ENCODE peak calls at places on chromosomes 13 and 19, in nine cellular contexts. H is GM13977, L is astrocyte of the spinal cord, M is tibial artery, Q is progenitor cell of endocrine pancreas, R is cardiac muscle cell, W is stomach, V is nephron progenitor cell, E is uterus. S is an unnamed sample.

GRCh38 chr13:99666146-99666805 is 165.0 kb downstream of the TM9SF2 start:
- DNase-seq in W (no peak), L (no peak), E (no peak), H (no peak), Q (no peak), V (no peak), R (no peak), M (no peak), S (no peak)

GRCh38 chr19:17197666-17198065 is 17.5 kb upstream of the USE1 start:
- DNase-seq in H (no peak), L (no peak), R (no peak), W (no peak), M (no peak), E (no peak), V (no peak), Q (no peak), S (no peak)

GRCh38 chr19:38071647-38072046 is 152.4 kb downstream of the DPF1 start:
- DNase-seq in R (no peak), Q (no peak), L (no peak), H (no peak), E (no peak), M (no peak), V (no peak), W (no peak), S (no peak)

GRCh38 chr19:8393871-8394250 is 3.7 kb downstream of the RAB11B start:
- DNase-seq in W (no peak), E (no peak), Q (no peak), M (no peak), L (no peak), R (no peak), V (no peak), H (no peak), S (no peak)

GRCh38 chr13:78238911-78239310 is 320.3 kb upstream of the EDNRB start:
- DNase-seq in E (no peak), H (no peak), M (no peak), L (no peak), W (no peak), R (no peak), V (no peak), Q (no peak), S (no peak)

GRCh38 chr13:46603165-46603603 is 50.2 kb downstream of the LRCH1 start:
- DNase-seq in M (no peak), R (peak), Q (no peak), E (no peak), W (no peak), L (no peak), V (no peak), H (no peak), S (no peak)

GRCh38 chr19:13398780-13399726 is 107.2 kb downstream of the CACNA1A start:
- DNase-seq in V (no peak), W (no peak), H (no peak), L (peak), M (no peak), E (no peak), Q (no peak), R (peak), S (peak)

GRCh38 chr13:28755546-28755870 is 36.7 kb upstream of the SLC46A3 start:
- DNase-seq in Q (no peak), L (no peak), E (no peak), M (no peak), H (no peak), R (no peak), W (no peak), V (no peak), S (no peak)

GRCh38 chr13:26459276-26460131 is 98.0 kb upstream of the WASF3 start:
- DNase-seq in H (no peak), M (no peak), Q (no peak), E (no peak), W (no peak), V (no peak), R (no peak), L (no peak), S (no peak)

GRCh38 chr19:50224986-50225747 is 21.7 kb downstream of the MYH14 start:
- DNase-seq in L (no peak), W (no peak), H (no peak), Q (no peak), E (no peak), V (no peak), R (no peak), M (no peak), S (no peak)

GRCh38 chr13:27194209-27194608 is 22.6 kb upstream of the USP12 start:
- DNase-seq in Q (no peak), V (no peak), W (no peak), L (no peak), M (no peak), R (peak), E (no peak), H (no peak), S (no peak)

GRCh38 chr19:56270676-56271075 is 1.9 kb upstream of the EDDM13 start:
- DNase-seq in R (no peak), M (no peak), H (no peak), E (no peak), V (no peak), L (no peak), W (no peak), Q (no peak), S (no peak)

GRCh38 chr13:27308941-27309340 is 38.3 kb downstream of the RASL11A start:
- DNase-seq in M (no peak), Q (no peak), R (no peak), L (no peak), V (no peak), H (no peak), E (no peak), W (no peak), S (no peak)

GRCh38 chr19:52535831-52536800 is 8.6 kb downstream of the ZNF808 start:
- DNase-seq in M (peak), H (peak), Q (peak), R (peak), W (peak), E (peak), L (peak), V (peak), S (peak)

GRCh38 chr13:73602295-73602694 is 531.9 kb downstream of the KLF12 start:
- DNase-seq in E (no peak), M (no peak), V (no peak), H (no peak), L (peak), Q (no peak), W (no peak), R (peak), S (no peak)

GRCh38 chr19:46147791-46148288 is at the start of gene IGFL2:
- DNase-seq in E (no peak), Q (no peak), L (peak), V (no peak), M (no peak), W (no peak), R (peak), H (no peak), S (no peak)

GRCh38 chr19:40502081-40502480 is 35.3 kb downstream of the SPTBN4 start:
- DNase-seq in H (no peak), W (no peak), V (no peak), R (no peak), E (no peak), M (no peak), L (no peak), Q (no peak), S (no peak)

GRCh38 chr19:13681509-13681908 is 82.8 kb upstream of the MRI1 start:
- DNase-seq in V (no peak), H (no peak), M (no peak), R (peak), E (no peak), L (no peak), Q (no peak), W (no peak), S (peak)

GRCh38 chr19:2089001-2089711 is 7.0 kb downstream of the MOB3A start:
- DNase-seq in H (no peak), V (no peak), W (no peak), Q (no peak), L (peak), R (no peak), M (no peak), E (no peak), S (no peak)

GRCh38 chr13:102869948-102870676 is 24.3 kb downstream of the ERCC5 start:
- DNase-seq in E (no peak), H (no peak), W (no peak), V (no peak), L (peak), R (no peak), M (no peak), Q (no peak), S (no peak)

GRCh38 chr19:53621885-53622710 is 9.7 kb upstream of the DPRX start:
- DNase-seq in W (no peak), R (peak), M (no peak), L (no peak), H (no peak), Q (no peak), E (no peak), V (no peak), S (no peak)

DNA sequence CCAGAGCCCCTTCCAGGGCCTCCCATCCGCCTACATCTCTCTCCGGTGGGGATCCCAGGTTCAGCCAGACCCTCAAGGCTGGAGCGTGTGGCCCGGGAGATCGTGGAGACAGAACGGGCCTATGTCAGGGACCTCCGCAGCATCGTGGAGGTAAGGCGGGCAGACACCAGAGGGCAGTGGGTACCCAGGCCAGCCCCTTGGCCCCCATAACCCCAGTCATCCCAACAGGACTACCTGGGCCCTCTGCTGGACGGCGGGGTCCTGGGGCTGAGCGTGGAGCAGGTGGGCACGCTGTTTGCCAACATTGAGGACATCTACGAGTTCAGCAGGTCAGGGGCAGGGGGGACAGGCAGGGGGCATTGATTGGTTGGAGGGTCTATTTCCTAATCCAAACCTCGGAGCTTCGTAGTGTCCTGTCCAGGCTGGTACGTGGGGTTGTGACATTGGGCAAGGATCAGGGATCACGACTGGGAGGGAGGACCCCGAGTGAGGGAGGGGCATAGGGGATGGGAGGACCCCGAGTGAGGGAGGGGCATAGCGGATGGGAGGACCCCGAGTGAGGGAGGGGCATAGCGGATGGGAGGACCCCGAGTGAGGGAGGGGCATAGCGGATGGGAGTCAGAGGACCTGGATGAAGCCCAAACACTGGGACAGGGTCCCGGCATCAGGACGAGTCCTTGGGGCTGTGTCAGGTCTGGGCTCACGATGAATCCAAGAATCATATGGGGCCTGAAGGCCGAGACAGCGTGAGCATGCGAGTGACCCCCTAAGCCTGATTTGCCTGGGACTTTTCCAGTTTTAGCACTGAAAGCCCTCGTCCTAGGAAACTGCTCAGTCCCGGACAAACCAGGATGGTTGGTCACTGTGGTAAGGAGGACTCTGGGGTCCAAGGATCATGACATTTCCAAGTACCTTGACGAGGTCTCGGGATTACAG is 2.9 kb downstream of the PLEKHG2 start:
- DNase-seq in H (no peak), E (peak), M (no peak), Q (no peak), L (no peak), W (no peak), R (no peak), V (no peak), S (no peak)
- TF ChIP-seq CTCF in H (no peak), E (no peak), M (no peak), Q (no peak), L (no peak), W (no peak), R (peak), V (no peak), S (no peak)

DNA sequence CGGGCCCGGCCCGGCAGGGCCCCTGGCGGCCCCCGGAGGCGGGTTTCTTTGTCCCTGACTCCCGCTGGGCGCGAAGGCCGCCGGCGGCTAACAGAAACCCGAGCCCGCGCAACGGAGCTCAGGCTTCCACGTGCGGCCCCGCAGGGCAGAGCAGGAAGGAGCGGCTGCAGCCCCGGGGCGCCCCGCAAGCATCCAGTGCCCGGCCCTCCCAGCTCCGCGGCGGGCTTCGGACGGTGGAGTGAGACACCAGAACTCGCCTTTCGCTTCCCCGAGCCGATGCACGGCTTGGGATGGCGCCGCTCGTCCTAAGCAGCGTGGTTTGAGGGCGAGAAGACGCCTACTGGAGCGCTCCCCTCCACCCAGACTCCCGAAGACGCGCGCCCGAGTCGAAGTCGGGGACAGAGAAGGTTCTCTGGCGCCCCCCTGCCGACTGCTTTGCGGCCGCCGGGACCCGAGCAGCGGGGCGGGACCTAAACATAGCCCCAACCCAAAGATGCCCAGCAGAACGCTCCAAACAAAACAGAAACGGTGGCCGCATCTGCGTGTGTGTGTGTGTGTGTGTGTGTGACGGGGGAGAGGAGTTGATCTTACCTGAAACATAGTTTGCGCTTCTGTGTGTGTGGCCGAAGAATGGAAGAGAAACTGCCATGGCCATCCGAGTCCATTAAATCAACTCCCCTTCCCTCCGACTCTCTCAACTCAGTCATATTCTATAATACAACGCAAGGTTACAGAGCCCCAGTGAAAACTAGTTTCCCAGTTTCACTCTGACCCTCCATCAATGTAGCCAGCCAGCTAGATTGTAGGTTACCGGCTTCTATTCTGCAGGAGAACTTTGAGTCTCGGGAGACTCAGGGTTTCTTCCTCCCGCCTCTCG is 629 bp upstream of the FGF9 start:
- DNase-seq in V (peak), R (peak), W (peak), M (peak), H (peak), Q (peak), E (peak), L (peak), S (no peak)
- TF ChIP-seq CTCF in V (no peak), R (peak), W (no peak), M (no peak), H (peak), Q (peak), E (no peak), L (peak), S (peak)

GRCh38 chr19:11014403-11014911 is 53.6 kb downstream of the SMARCA4 start:
- DNase-seq in M (no peak), H (no peak), W (no peak), Q (no peak), L (no peak), E (no peak), V (no peak), R (no peak), S (no peak)
- TF ChIP-seq CTCF in M (no peak), H (no peak), W (no peak), Q (peak), L (no peak), E (no peak), V (no peak), R (no peak), S (no peak)

GRCh38 chr13:22278336-22278929 is 607.6 kb downstream of the FGF9 start:
- DNase-seq in Q (peak), H (peak), L (no peak), V (peak), R (peak), W (peak), E (peak), M (peak), S (no peak)
- TF ChIP-seq CTCF in Q (peak), H (peak), L (no peak), V (peak), R (peak), W (no peak), E (peak), M (peak), S (no peak)

GRCh38 chr13:45325806-45326205 is 15.2 kb downstream of the TPT1 start:
- DNase-seq in L (peak), E (no peak), V (no peak), R (peak), M (peak), W (no peak), H (no peak), Q (no peak), S (no peak)
- TF ChIP-seq CTCF in L (no peak), E (no peak), V (no peak), R (no peak), M (no peak), W (no peak), H (no peak), Q (no peak), S (peak)

DNA sequence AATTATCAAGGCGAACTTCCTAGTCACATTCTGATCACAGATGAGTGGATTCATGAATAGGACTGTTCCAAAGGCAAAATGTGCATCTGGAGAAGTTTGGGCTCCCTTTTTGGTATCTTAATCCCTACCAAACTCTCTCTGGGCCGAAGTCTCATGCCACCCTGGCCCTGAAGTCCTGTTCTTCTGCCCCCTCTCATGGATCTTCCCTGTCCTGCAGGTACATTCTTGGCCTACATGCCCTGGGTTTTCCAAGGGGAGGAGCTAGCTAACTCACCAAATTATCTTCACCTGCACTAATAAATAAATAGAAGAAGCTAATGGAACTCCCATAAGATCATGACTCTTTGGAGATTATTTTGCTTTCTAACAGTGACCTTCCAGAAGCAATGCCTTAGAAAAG is 50.3 kb downstream of the SERTM1 start:
- DNase-seq in M (no peak), V (no peak), R (no peak), H (no peak), E (no peak), L (no peak), W (no peak), Q (no peak), S (no peak)
- TF ChIP-seq CTCF in M (no peak), V (no peak), R (no peak), H (no peak), E (no peak), L (no peak), W (no peak), Q (no peak), S (no peak)

DNA sequence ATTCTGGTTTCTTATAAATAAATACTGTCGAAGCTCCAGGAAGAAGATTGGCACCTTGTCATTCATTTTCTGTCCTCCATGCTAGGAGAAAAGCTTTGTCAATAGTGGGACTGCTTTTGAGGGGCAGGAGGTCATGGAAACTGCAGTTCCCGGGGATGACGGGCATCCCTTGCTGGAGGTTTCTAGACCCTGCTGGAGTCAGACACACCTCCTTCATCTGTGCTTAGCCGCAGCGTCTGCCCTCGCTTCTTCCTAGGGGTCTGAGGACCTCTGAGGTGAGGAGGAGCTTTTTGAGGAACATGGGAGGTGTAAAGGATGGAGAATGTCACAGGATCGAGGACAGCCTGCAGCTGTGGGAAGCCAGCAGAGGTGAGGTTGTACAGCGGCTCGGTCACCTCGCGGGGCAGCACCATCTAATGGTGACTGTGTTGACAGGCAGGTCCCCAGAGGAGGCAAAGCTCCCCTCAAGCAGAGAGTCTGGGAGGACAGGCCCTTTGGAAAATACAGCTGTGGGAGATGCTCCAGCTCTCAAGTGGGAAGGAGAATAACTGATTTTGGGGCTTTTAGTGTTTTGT is 172.7 kb upstream of the RNF113B start:
- DNase-seq in L (no peak), V (peak), E (no peak), R (no peak), Q (no peak), M (no peak), H (no peak), W (peak), S (no peak)
- TF ChIP-seq CTCF in L (peak), V (no peak), E (no peak), R (no peak), Q (peak), M (no peak), H (no peak), W (no peak), S (no peak)

GRCh38 chr13:44734204-44734707 is 158.1 kb upstream of the TSC22D1 start:
- DNase-seq in E (no peak), H (no peak), W (peak), M (no peak), Q (no peak), R (peak), L (peak), V (no peak), S (peak)

GRCh38 chr13:44738463-44738862 is 162.3 kb upstream of the TSC22D1 start:
- DNase-seq in M (no peak), L (no peak), R (no peak), Q (no peak), W (no peak), H (no peak), V (no peak), E (no peak), S (no peak)

GRCh38 chr13:44739539-44739938 is 163.4 kb upstream of the TSC22D1 start:
- DNase-seq in V (no peak), E (no peak), Q (no peak), M (no peak), R (no peak), H (no peak), L (no peak), W (no peak), S (no peak)

GRCh38 chr13:44735806-44736205 is 159.7 kb upstream of the TSC22D1 start:
- DNase-seq in E (no peak), H (no peak), R (no peak), L (no peak), V (no peak), M (no peak), Q (no peak), W (peak), S (no peak)

GRCh38 chr13:44739120-44739519 is 163.0 kb upstream of the TSC22D1 start:
- DNase-seq in L (no peak), R (no peak), V (no peak), E (no peak), Q (no peak), H (no peak), M (no peak), W (no peak), S (no peak)
- TF ChIP-seq CTCF in L (no peak), R (peak), V (no peak), E (no peak), Q (no peak), H (no peak), M (no peak), W (no peak), S (no peak)

GRCh38 chr13:68927387-68928026 is 1180.1 kb upstream of the ATXN8OS start:
- DNase-seq in Q (no peak), M (no peak), E (no peak), R (no peak), L (peak), W (no peak), H (no peak), V (peak), S (no peak)
- TF ChIP-seq CTCF in Q (peak), M (no peak), E (no peak), R (no peak), L (peak), W (no peak), H (peak), V (peak), S (no peak)

S was measured in AG09319.